ENCODE peak calls at places on chromosomes 11 and 22, in six cellular contexts. One of them, this sample, is unnamed.

GRCh38 chr11:90594658-90595057 is 371.8 kb upstream of the CHORDC1 start:
- DNase-seq in H9: peak; percentile 28
- DNase-seq in H1: no peak
- DNase-seq in neuronal stem cell: no peak
- DNase-seq in mesenchymal stem cell: no peak
- DNase-seq in IMR-90: no peak
- DNase-seq in this sample: peak; percentile 5

GRCh38 chr11:115134886-115135285 is 369.3 kb downstream of the CADM1 start:
- DNase-seq in IMR-90: no peak
- DNase-seq in neuronal stem cell: no peak
- DNase-seq in H9: no peak
- DNase-seq in mesenchymal stem cell: no peak
- DNase-seq in H1: no peak
- DNase-seq in this sample: no peak

GRCh38 chr11:122727101-122727929 is 71.8 kb downstream of the UBASH3B start:
- DNase-seq in neuronal stem cell: peak; percentile 17
- DNase-seq in H1: no peak
- DNase-seq in IMR-90: no peak
- DNase-seq in H9: no peak
- DNase-seq in mesenchymal stem cell: peak; percentile 64
- DNase-seq in this sample: no peak

GRCh38 chr11:35478411-35479139 is 46.8 kb downstream of the PAMR1 start:
- DNase-seq in mesenchymal stem cell: no peak
- DNase-seq in H1: no peak
- DNase-seq in IMR-90: no peak
- DNase-seq in H9: no peak
- DNase-seq in neuronal stem cell: no peak
- DNase-seq in this sample: no peak

GRCh38 chr11:57474017-57474750 is 13.9 kb downstream of the RTN4RL2 start:
- DNase-seq in IMR-90: peak; percentile 7
- DNase-seq in H1: no peak
- DNase-seq in H9: no peak
- DNase-seq in neuronal stem cell: no peak
- DNase-seq in mesenchymal stem cell: no peak
- DNase-seq in this sample: no peak

GRCh38 chr11:100445231-100445735 is 241.8 kb upstream of the ARHGAP42 start:
- DNase-seq in IMR-90: no peak
- DNase-seq in neuronal stem cell: no peak
- DNase-seq in H9: no peak
- DNase-seq in H1: no peak
- DNase-seq in mesenchymal stem cell: no peak
- DNase-seq in this sample: peak; percentile 34

GRCh38 chr11:7900686-7901085 is 30.4 kb downstream of the OR10A6 start:
- DNase-seq in neuronal stem cell: no peak
- DNase-seq in IMR-90: no peak
- DNase-seq in mesenchymal stem cell: no peak
- DNase-seq in H1: no peak
- DNase-seq in H9: no peak
- DNase-seq in this sample: no peak

GRCh38 chr11:65872555-65873279 is at the start of gene EFEMP2:
- DNase-seq in IMR-90: no peak
- DNase-seq in H9: no peak
- DNase-seq in neuronal stem cell: peak; percentile 18
- DNase-seq in H1: no peak
- DNase-seq in mesenchymal stem cell: peak; percentile 49
- DNase-seq in this sample: no peak

DNA sequence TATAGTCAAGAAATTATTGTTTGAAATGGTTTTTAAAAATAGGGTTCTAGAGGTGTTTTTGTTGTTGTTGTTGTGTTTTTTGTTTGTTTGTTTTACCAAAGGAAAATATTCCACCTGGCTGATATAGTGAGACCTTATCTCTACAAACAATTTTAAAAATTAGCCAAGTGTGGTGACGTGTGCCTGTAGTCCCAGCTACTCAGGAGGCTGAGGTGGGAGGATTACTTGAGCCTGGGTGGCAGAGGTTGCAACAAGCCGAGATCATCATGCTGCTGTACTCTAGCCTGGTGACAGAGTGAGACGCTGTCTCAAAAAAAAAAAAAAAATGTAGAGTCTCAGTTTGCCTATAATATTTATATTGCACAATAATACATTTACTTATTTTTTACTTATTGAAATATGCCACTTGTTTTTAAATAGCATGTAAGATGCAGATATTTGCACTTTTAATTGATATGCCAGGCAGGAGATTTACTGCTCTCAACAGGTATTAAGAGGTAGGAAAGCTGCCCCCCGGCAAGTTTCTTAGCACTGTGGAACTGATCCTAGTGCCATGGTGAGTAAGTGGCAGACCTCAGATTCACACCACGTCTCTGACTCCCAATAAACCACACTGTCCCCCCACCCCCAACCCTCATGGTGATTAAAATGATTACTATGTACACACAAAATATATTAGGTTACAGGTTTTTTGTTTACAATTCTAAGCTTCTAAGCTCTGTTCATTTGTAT is 157.4 kb downstream of the TEAD1 start:
- DNase-seq in H9: no peak
- DNase-seq in mesenchymal stem cell: no peak
- DNase-seq in H1: no peak
- DNase-seq in IMR-90: peak; percentile 28
- DNase-seq in neuronal stem cell: no peak
- DNase-seq in this sample: no peak
- H3K4me1 ChIP-seq in H9: peaks cover 14% of the 10 kb centered on the region
- H3K4me1 ChIP-seq in mesenchymal stem cell: peaks cover 5% of the 10 kb centered on the region
- H3K4me1 ChIP-seq in H1: peaks cover 23% of the 10 kb centered on the region
- H3K4me1 ChIP-seq in IMR-90: peaks cover 16% of the 10 kb centered on the region
- H3K4me1 ChIP-seq in neuronal stem cell: peaks cover 20% of the 10 kb centered on the region
- H3K4me1 ChIP-seq in this sample: peaks cover 13% of the 10 kb centered on the region

GRCh38 chr22:42992092-42992491 is 22.9 kb downstream of the PACSIN2 start:
- DNase-seq in IMR-90: no peak
- DNase-seq in mesenchymal stem cell: no peak
- DNase-seq in H9: no peak
- DNase-seq in H1: no peak
- DNase-seq in neuronal stem cell: no peak
- DNase-seq in this sample: no peak
- H3K4ac ChIP-seq in IMR-90: peak overlapping the region; percentile 34
- H3K4ac ChIP-seq in mesenchymal stem cell: no peak overlapping the region
- H3K4ac ChIP-seq in H9: no peak overlapping the region
- H3K4ac ChIP-seq in H1: no peak overlapping the region
- H3K4ac ChIP-seq in neuronal stem cell: no peak overlapping the region
- H3K4ac ChIP-seq in this sample: no peak overlapping the region

DNA sequence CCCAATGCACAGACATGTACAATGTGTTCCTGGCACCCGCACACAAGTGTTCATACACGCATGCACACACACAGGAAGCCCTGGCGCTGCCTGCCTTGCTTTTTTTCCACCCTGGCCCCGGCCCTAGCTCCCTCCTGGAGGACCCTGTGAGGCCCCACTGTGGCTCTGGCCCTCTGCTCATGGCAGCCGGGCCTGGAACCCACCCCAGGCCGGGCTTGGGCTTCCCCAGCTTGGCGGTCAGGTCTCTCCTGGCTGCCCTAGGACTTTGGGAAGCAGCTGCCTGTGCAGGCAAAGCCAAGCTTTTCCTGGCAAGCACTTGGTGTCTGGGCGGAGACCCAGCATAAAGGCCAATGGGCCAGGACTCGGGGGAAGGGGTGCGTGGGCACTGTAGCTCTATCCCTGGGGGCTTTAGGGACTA is 30.5 kb downstream of the CD82 start:
- DNase-seq in H9: no peak
- DNase-seq in IMR-90: no peak
- DNase-seq in neuronal stem cell: no peak
- DNase-seq in mesenchymal stem cell: no peak
- DNase-seq in H1: no peak
- DNase-seq in this sample: no peak
- H3K4me1 ChIP-seq in H9: no peaks in the 10 kb centered on the region
- H3K4me1 ChIP-seq in IMR-90: peaks cover 28% of the 10 kb centered on the region
- H3K4me1 ChIP-seq in neuronal stem cell: peaks cover 37% of the 10 kb centered on the region
- H3K4me1 ChIP-seq in mesenchymal stem cell: peaks cover 45% of the 10 kb centered on the region
- H3K4me1 ChIP-seq in H1: peaks cover 5% of the 10 kb centered on the region
- H3K4me1 ChIP-seq in this sample: no peaks in the 10 kb centered on the region

GRCh38 chr11:61972796-61973602 is 5.6 kb upstream of the FTH1 start:
- DNase-seq in mesenchymal stem cell: peak; percentile 97
- DNase-seq in IMR-90: peak; percentile 91
- DNase-seq in H1: no peak
- DNase-seq in neuronal stem cell: no peak
- DNase-seq in H9: no peak
- DNase-seq in this sample: no peak

GRCh38 chr11:61973603-61974162 is 6.2 kb upstream of the FTH1 start:
- DNase-seq in neuronal stem cell: no peak
- DNase-seq in IMR-90: no peak
- DNase-seq in H9: no peak
- DNase-seq in H1: no peak
- DNase-seq in mesenchymal stem cell: peak; percentile 33
- DNase-seq in this sample: no peak

GRCh38 chr11:61971177-61972111 is 4.0 kb upstream of the FTH1 start:
- DNase-seq in IMR-90: peak; percentile 99
- DNase-seq in mesenchymal stem cell: peak; percentile 99
- DNase-seq in neuronal stem cell: peak; percentile 62
- DNase-seq in H1: peak; percentile 86
- DNase-seq in H9: peak; percentile 99
- DNase-seq in this sample: peak; percentile 100

GRCh38 chr11:61969838-61970452 is 2.5 kb upstream of the FTH1 start:
- DNase-seq in H9: no peak
- DNase-seq in IMR-90: peak; percentile 87
- DNase-seq in neuronal stem cell: no peak
- DNase-seq in mesenchymal stem cell: peak; percentile 86
- DNase-seq in H1: no peak
- DNase-seq in this sample: no peak

DNA sequence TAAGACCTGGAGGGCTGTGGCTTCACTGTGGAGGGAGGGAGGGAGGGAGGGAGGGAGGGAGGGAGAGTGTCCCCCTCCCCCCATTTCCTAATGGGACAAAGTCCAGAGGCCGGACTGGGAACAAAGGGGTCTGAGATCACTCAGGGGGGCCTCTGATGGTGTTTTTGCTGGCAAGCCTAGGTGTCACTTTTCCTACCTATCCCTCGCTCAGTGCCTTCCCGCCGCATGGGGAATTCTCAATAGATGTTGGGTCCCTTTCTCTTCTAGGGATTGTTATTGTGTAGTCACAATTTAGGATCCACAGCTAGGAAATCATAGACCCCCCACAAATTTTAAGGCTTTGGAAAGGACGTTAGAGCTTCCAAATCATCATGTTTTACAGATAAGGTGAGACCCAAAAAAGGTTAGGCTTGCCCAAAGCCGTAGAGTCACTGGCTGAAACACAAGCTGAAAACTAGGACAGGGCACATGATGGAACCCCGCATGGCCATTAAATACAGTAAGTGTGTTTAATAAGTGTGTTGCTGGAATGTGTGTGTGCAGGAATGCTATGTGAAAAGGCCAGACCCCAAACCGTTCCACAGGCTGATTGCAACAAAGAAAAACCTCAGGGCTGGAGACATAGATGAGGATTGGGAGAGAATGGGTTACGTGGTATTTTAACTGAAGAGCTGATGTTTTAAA is 4.8 kb upstream of the FTH1 start:
- DNase-seq in IMR-90: no peak
- DNase-seq in H9: no peak
- DNase-seq in H1: no peak
- DNase-seq in mesenchymal stem cell: no peak
- DNase-seq in neuronal stem cell: no peak
- DNase-seq in this sample: no peak
- H3K4ac ChIP-seq in IMR-90: peak overlapping the region; percentile 98
- H3K4ac ChIP-seq in H9: no peak overlapping the region
- H3K4ac ChIP-seq in H1: peak overlapping the region; percentile 47
- H3K4ac ChIP-seq in mesenchymal stem cell: peak overlapping the region; percentile 99
- H3K4ac ChIP-seq in neuronal stem cell: no peak overlapping the region
- H3K4ac ChIP-seq in this sample: peak overlapping the region; percentile 88